ENCODE peak calls at places on chromosomes 3 and 15, in eight cellular contexts. H, P, I, K, Y, A, E and R are unnamed samples.

GRCh38 chr3:128330301-128330845 is 136.3 kb downstream of the DNAJB8 start:
- DNase-seq in H (no peak), P (no peak), I (no peak), K (no peak), Y (no peak), A (no peak), E (no peak), R (no peak)

GRCh38 chr15:94119215-94119815 is 112.0 kb upstream of the MCTP2 start:
- DNase-seq in H (no peak), P (no peak), I (no peak), K (no peak), Y (no peak), A (peak), E (peak), R (no peak)

GRCh38 chr3:38267689-38268477 is 2.3 kb downstream of the SLC22A13 start:
- DNase-seq in H (no peak), P (no peak), I (no peak), K (no peak), Y (no peak), A (no peak), E (no peak), R (no peak)

GRCh38 chr3:16090013-16090412 is 84.5 kb upstream of the GALNT15 start:
- DNase-seq in H (no peak), P (no peak), I (peak), K (peak), Y (no peak), A (no peak), E (peak), R (no peak)

GRCh38 chr3:42451546-42452230 is 41.3 kb upstream of the LYZL4 start:
- DNase-seq in H (no peak), P (no peak), I (no peak), K (no peak), Y (no peak), A (peak), E (no peak), R (no peak)

GRCh38 chr3:46406786-46407611 is at the start of the genes CCR5AS and CCRL2:
- DNase-seq in H (no peak), P (no peak), I (peak), K (peak), Y (no peak), A (peak), E (peak), R (no peak)

GRCh38 chr3:196632033-196632751 is 7.3 kb upstream of the NRROS start:
- DNase-seq in H (no peak), P (peak), I (peak), K (peak), Y (peak), A (peak), E (peak), R (peak)

GRCh38 chr15:27833974-27834373 is 265.1 kb downstream of the OCA2 start:
- DNase-seq in H (no peak), P (no peak), I (no peak), K (no peak), Y (no peak), A (no peak), E (no peak), R (no peak)

GRCh38 chr15:31367730-31368344 is 41.2 kb downstream of the KLF13 start:
- DNase-seq in H (no peak), P (no peak), I (no peak), K (peak), Y (no peak), A (no peak), E (no peak), R (no peak)

GRCh38 chr3:142019794-142020320 is 129.5 kb downstream of the TFDP2 start:
- DNase-seq in H (no peak), P (no peak), I (peak), K (no peak), Y (no peak), A (no peak), E (peak), R (no peak)

GRCh38 chr3:60135474-60135873 is 1085.6 kb upstream of the CFAP20DC start:
- DNase-seq in H (no peak), P (no peak), I (no peak), K (no peak), Y (no peak), A (no peak), E (no peak), R (no peak)

GRCh38 chr3:131537531-131537930 is 34.8 kb upstream of the MRPL3 start:
- DNase-seq in H (no peak), P (no peak), I (no peak), K (no peak), Y (no peak), A (no peak), E (no peak), R (no peak)

GRCh38 chr3:57079221-57079831 is 18.9 kb downstream of the SPATA12 start:
- DNase-seq in H (no peak), P (peak), I (no peak), K (peak), Y (peak), A (peak), E (no peak), R (peak)

GRCh38 chr3:22922317-22922716 is 280.8 kb upstream of the UBE2E2 start:
- DNase-seq in H (no peak), P (no peak), I (no peak), K (no peak), Y (no peak), A (no peak), E (peak), R (no peak)

GRCh38 chr3:61407397-61407796 is 154.0 kb upstream of the PTPRG start:
- DNase-seq in H (no peak), P (no peak), I (no peak), K (no peak), Y (no peak), A (no peak), E (no peak), R (no peak)

GRCh38 chr3:116259984-116260383 is 185.3 kb downstream of the LSAMP start:
- DNase-seq in H (no peak), P (no peak), I (no peak), K (no peak), Y (no peak), A (no peak), E (no peak), R (no peak)

GRCh38 chr3:2096196-2096595 is 2.5 kb upstream of the CNTN4 start:
- DNase-seq in H (no peak), P (no peak), I (no peak), K (no peak), Y (no peak), A (no peak), E (no peak), R (no peak)

GRCh38 chr3:2097641-2098191 is 950 bp upstream of the CNTN4 start:
- DNase-seq in H (no peak), P (no peak), I (no peak), K (no peak), Y (no peak), A (no peak), E (peak), R (no peak)

GRCh38 chr3:2099028-2099671 is 484 bp downstream of the CNTN4 start:
- DNase-seq in H (no peak), P (no peak), I (no peak), K (peak), Y (peak), A (peak), E (no peak), R (no peak)

GRCh38 chr3:2099779-2100191 is 1.1 kb downstream of the CNTN4 start:
- DNase-seq in H (no peak), P (no peak), I (no peak), K (peak), Y (no peak), A (no peak), E (no peak), R (no peak)

DNA sequence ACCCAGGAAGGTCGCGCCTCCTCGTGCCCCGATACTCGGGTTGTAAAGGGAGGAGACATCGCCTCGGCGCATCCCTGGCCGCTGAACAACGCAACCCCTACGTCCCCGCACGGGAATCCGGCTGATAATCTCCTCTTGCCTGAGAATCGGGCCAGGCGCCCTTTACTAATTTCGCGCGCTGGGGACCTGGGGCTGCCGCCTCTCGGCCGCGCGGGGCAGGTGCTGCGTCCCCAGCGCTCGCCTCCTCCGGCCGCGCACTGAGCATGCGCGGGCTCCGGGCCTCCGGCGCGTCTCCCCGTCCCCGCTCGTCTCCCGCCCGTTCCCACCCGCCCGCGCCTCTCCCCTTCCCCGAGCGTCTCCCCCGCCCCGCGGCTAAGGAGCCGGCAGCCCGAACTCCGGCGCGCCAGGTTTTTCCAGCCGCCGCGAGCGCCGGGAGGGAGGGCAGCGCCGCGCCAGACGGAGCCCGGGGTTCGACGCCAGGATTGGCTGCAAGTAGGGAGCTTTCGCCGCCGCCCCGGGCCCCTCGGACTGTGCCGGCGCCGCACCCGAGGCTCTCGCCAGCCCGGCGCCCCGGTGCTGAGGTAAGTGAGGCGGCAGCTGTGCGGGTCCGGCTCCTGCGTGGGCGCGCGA is at the start of gene CNTN4:
- DNase-seq in H (peak), P (peak), I (no peak), K (peak), Y (peak), A (peak), E (no peak), R (peak)
- TF ChIP-seq CTCF in H (peak), P (peak), I (no peak), K (peak), Y (peak), A (no peak), E (no peak), R (peak)

GRCh38 chr15:99963976-99964375 is 230.7 kb upstream of the LYSMD4 start:
- DNase-seq in H (peak), P (no peak), I (no peak), K (no peak), Y (no peak), A (no peak), E (no peak), R (no peak)

GRCh38 chr15:99958426-99959097 is 225.3 kb upstream of the LYSMD4 start:
- DNase-seq in H (peak), P (no peak), I (no peak), K (no peak), Y (no peak), A (no peak), E (no peak), R (no peak)

GRCh38 chr15:99963096-99963825 is 230.0 kb upstream of the LYSMD4 start:
- DNase-seq in H (peak), P (no peak), I (peak), K (peak), Y (peak), A (no peak), E (peak), R (no peak)

GRCh38 chr15:99962006-99962561 is 228.8 kb upstream of the LYSMD4 start:
- DNase-seq in H (peak), P (no peak), I (no peak), K (no peak), Y (peak), A (no peak), E (no peak), R (no peak)

DNA sequence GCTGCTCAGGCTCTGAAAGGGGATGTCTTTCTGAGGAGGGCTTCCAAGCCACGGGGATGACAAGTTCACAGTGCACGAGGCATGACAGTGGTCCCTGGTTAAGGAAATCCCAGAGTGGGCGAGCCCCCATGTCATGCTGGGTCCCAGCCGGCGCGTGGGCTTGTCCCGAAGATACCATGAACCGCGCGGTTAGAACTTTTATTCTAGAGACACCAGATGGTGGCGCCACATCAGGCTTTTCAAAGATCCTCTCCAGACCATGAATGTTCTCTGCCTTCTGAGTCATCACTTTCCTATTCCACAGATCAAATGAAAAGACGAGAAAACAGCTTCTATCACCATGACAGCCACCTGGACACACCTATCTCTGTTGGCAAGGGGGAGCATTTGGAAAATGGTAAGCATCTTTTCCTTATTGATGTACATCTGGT is 227.8 kb upstream of the LYSMD4 start:
- DNase-seq in H (peak), P (no peak), I (no peak), K (peak), Y (no peak), A (no peak), E (peak), R (no peak)
- TF ChIP-seq CTCF in H (no peak), P (no peak), I (peak), K (no peak), Y (peak), A (peak), E (peak), R (no peak)

GRCh38 chr15:96515391-96515790 is 184.9 kb downstream of the NR2F2 start:
- DNase-seq in H (no peak), P (no peak), I (no peak), K (no peak), Y (no peak), A (no peak), E (no peak), R (no peak)
- TF ChIP-seq CTCF in H (no peak), P (no peak), I (no peak), K (no peak), Y (no peak), A (no peak), E (no peak), R (no peak)

DNA sequence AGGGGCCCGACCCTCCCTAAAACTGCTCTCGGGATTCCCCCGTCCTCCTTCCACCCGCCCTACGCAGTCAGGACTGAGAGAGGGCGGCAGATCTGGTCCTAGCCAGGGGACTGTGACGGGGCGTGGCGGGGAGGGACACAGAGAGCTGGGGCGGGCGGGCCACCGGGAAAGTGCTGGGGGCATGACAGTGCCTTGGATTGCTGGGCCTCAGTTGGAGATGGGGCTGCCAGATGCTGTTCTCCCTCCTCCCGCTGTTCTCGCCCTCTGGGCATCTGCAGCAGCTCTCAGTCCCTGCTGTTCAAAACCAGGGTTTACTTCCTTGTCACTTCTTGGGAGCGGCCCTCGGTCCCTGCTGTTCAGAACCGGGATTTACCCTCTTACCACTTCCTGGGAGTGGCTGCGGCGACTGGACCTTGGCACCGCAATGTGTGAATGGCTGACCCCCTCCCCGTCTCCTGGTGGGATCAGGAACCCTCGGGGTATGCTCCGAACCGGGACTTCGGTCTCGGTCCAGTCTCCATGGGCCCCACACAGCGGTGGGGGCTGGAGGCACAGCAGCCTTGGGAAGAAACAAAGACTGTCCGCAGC is 1.8 kb upstream of the RPP25 start:
- DNase-seq in H (peak), P (no peak), I (no peak), K (peak), Y (no peak), A (peak), E (peak), R (no peak)
- TF ChIP-seq CTCF in H (no peak), P (no peak), I (no peak), K (no peak), Y (peak), A (no peak), E (peak), R (no peak)

GRCh38 chr3:114336122-114336697 is 42.4 kb downstream of the TIGIT start:
- DNase-seq in H (no peak), P (no peak), I (peak), K (no peak), Y (no peak), A (no peak), E (peak), R (no peak)
- TF ChIP-seq CTCF in H (peak), P (peak), I (peak), K (no peak), Y (peak), A (peak), E (peak), R (peak)

GRCh38 chr15:89333959-89334509 is 590 bp downstream of the POLG start:
- DNase-seq in H (no peak), P (no peak), I (no peak), K (no peak), Y (no peak), A (no peak), E (no peak), R (no peak)

GRCh38 chr15:89334510-89335288 is at the start of gene POLG:
- DNase-seq in H (peak), P (peak), I (peak), K (peak), Y (peak), A (peak), E (peak), R (peak)

GRCh38 chr15:89330881-89331595 is 3.6 kb downstream of the POLG start:
- DNase-seq in H (no peak), P (no peak), I (no peak), K (no peak), Y (no peak), A (no peak), E (no peak), R (no peak)

GRCh38 chr15:89333011-89333860 is 1.4 kb downstream of the POLG start:
- DNase-seq in H (no peak), P (no peak), I (no peak), K (no peak), Y (no peak), A (no peak), E (no peak), R (no peak)

GRCh38 chr15:89332446-89332845 is 2.2 kb downstream of the POLG start:
- DNase-seq in H (no peak), P (no peak), I (no peak), K (no peak), Y (no peak), A (no peak), E (peak), R (no peak)
- TF ChIP-seq CTCF in H (no peak), P (no peak), I (no peak), K (no peak), Y (peak), A (peak), E (peak), R (peak)

GRCh38 chr3:13021141-13021933 is 51.9 kb downstream of the IQSEC1 start:
- DNase-seq in H (no peak), P (no peak), I (no peak), K (peak), Y (no peak), A (no peak), E (peak), R (no peak)
- TF ChIP-seq CTCF in H (no peak), P (no peak), I (no peak), K (no peak), Y (no peak), A (no peak), E (no peak), R (no peak)

GRCh38 chr3:28376424-28376823 is 27.8 kb upstream of the AZI2 start:
- DNase-seq in H (no peak), P (no peak), I (peak), K (peak), Y (no peak), A (no peak), E (peak), R (no peak)
- TF ChIP-seq CTCF in H (no peak), P (no peak), I (no peak), K (no peak), Y (no peak), A (no peak), E (no peak), R (no peak)

GRCh38 chr3:119427669-119428068 is 35.7 kb downstream of the TMEM39A start:
- DNase-seq in H (no peak), P (no peak), I (no peak), K (no peak), Y (no peak), A (no peak), E (peak), R (no peak)

GRCh38 chr3:119433613-119434325 is 29.6 kb downstream of the TMEM39A start:
- DNase-seq in H (no peak), P (no peak), I (no peak), K (no peak), Y (no peak), A (no peak), E (no peak), R (no peak)

DNA sequence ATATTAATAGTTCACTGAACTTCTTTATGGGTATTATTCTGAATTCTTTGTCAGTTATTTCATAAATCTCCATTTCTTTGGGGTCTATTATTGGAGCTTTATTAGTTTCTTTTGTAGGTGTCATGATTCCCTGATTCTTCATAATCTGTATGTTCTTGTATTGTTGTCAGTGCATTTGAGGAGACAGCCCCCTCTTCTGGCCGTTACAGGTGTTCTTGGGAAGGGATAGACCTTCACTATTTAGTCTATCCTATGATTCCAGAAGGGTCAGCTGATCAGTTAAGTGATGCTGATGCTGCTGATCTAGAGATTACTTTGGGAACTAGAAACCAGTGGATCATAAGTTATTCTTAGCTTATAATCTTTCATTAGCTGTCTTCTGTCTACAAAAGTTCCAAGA is 34.9 kb downstream of the TMEM39A start:
- DNase-seq in H (no peak), P (no peak), I (no peak), K (no peak), Y (no peak), A (no peak), E (peak), R (no peak)
- TF ChIP-seq CTCF in H (no peak), P (no peak), I (no peak), K (no peak), Y (no peak), A (no peak), E (peak), R (no peak)